ENCODE peak calls at places on chromosomes 3 and 15, in seven cellular contexts. D is nephron progenitor cell; P is EH; Y is tibial artery; E is GM13976; S is stimulated activated CD8-positive, alpha-beta memory T cell treated with anti-CD3 and anti-CD28 coated beads, Interleukin-4, amount 100 ng/mL, for 1 hour; F is T-helper 22 cell. K is an unnamed sample.

GRCh38 chr3:159751141-159751540 is 237.5 kb upstream of the IL12A start:
- DNase-seq in Y (no peak), S (no peak), E (no peak), P (peak; percentile 69), F (no peak), D (no peak), K (no peak)

GRCh38 chr3:147890114-147890513 is 480.9 kb downstream of the ZIC1 start:
- DNase-seq in Y (no peak), F (no peak), S (no peak), E (no peak), D (no peak), P (no peak), K (no peak)

GRCh38 chr15:49927462-49927861 is 191.6 kb downstream of the ATP8B4 start:
- DNase-seq in F (no peak), P (peak; percentile 60), D (no peak), Y (no peak), E (no peak), S (no peak), K (no peak)

GRCh38 chr3:58120075-58120812 is 90.5 kb downstream of the DNASE1L3 start:
- DNase-seq in S (no peak), F (no peak), P (no peak), Y (peak; percentile 57), D (no peak), E (no peak), K (no peak)

GRCh38 chr3:177491301-177492031 is 294.2 kb upstream of the TBL1XR1 start:
- DNase-seq in P (peak; percentile 77), D (no peak), F (no peak), S (no peak), Y (no peak), E (no peak), K (no peak)

GRCh38 chr3:151911462-151911861 is 38.0 kb downstream of the SUCNR1 start:
- DNase-seq in D (no peak), F (no peak), E (no peak), Y (no peak), S (no peak), P (no peak), K (no peak)

GRCh38 chr3:115834068-115834467 is 210.8 kb downstream of the GAP43 start:
- DNase-seq in P (peak; percentile 88), F (no peak), E (no peak), Y (no peak), D (no peak), S (no peak), K (no peak)

GRCh38 chr3:50806806-50807205 is 132.1 kb downstream of the DOCK3 start:
- DNase-seq in Y (no peak), S (no peak), F (no peak), P (no peak), E (no peak), D (no peak), K (no peak)

GRCh38 chr3:84165278-84165677 is 793.5 kb upstream of the CADM2 start:
- DNase-seq in P (no peak), Y (no peak), D (no peak), F (no peak), S (no peak), E (no peak), K (no peak)

GRCh38 chr3:12782172-12782815 is 14.2 kb upstream of the CAND2 start:
- DNase-seq in P (no peak), Y (no peak), F (no peak), S (no peak), E (no peak), D (no peak), K (no peak)

GRCh38 chr3:76054404-76054803 is 269.1 kb upstream of the ZNF717 start:
- DNase-seq in F (no peak), E (no peak), P (no peak), D (no peak), Y (no peak), S (no peak), K (no peak)

GRCh38 chr3:99012051-99012450 is 110.6 kb upstream of the DCBLD2 start:
- DNase-seq in S (no peak), D (peak; percentile 4), F (no peak), E (peak; percentile 56), Y (peak; percentile 40), P (peak; percentile 29), K (no peak)

GRCh38 chr3:189192725-189193124 is 21.0 kb downstream of the TPRG1 start:
- DNase-seq in F (no peak), S (no peak), E (no peak), D (no peak), P (no peak), Y (no peak), K (no peak)

GRCh38 chr3:195905970-195906864 is 2.1 kb downstream of the TNK2 start:
- DNase-seq in F (no peak), S (no peak), E (peak; percentile 23), Y (no peak), D (no peak), P (peak; percentile 86), K (no peak)

GRCh38 chr3:65558821-65559220 is 479.9 kb downstream of the MAGI1 start:
- DNase-seq in F (no peak), S (no peak), P (no peak), Y (no peak), E (no peak), D (no peak), K (no peak)

GRCh38 chr3:48013288-48013980 is 2.8 kb downstream of the MAP4 start:
- DNase-seq in Y (peak; percentile 31), S (no peak), P (peak; percentile 88), E (no peak), D (no peak), F (no peak), K (no peak)

GRCh38 chr3:127143172-127143571 is 49.8 kb upstream of the PRR23E start:
- DNase-seq in S (no peak), D (no peak), P (no peak), E (no peak), Y (no peak), F (no peak), K (no peak)

GRCh38 chr3:131142580-131142979 is 115.9 kb downstream of the NEK11 start:
- DNase-seq in D (no peak), Y (no peak), F (no peak), S (no peak), P (peak; percentile 17), E (no peak), K (no peak)

GRCh38 chr3:100682056-100682853 is 27.0 kb upstream of the TFG start:
- DNase-seq in D (no peak), P (peak; percentile 9), S (no peak), F (no peak), E (no peak), Y (no peak), K (no peak)

GRCh38 chr3:72441284-72441994 is 406.8 kb downstream of the SHQ1 start:
- DNase-seq in S (no peak), D (no peak), P (no peak), Y (no peak), F (no peak), E (no peak), K (no peak)

GRCh38 chr3:23865595-23866396 is 51.0 kb downstream of the NKIRAS1 start:
- DNase-seq in Y (no peak), E (peak; percentile 48), S (no peak), F (no peak), P (peak; percentile 77), D (peak; percentile 63), K (no peak)

GRCh38 chr3:173584834-173585831 is 187.6 kb downstream of the NLGN1 start:
- DNase-seq in P (peak; percentile 88), F (no peak), Y (peak; percentile 38), S (no peak), D (peak; percentile 59), E (no peak), K (no peak)

GRCh38 chr3:186882881-186883685 is 40.6 kb downstream of the ADIPOQ start:
- DNase-seq in Y (no peak), F (no peak), D (no peak), E (no peak), P (peak; percentile 93), S (no peak), K (no peak)

GRCh38 chr3:190728574-190729246 is 133.8 kb downstream of the GMNC start:
- DNase-seq in E (no peak), S (no peak), D (no peak), Y (no peak), F (no peak), P (no peak), K (no peak)

GRCh38 chr3:133895208-133896001 is at the start of gene RAB6B:
- DNase-seq in D (peak; percentile 78), E (peak; percentile 75), F (no peak), S (no peak), Y (no peak), P (peak; percentile 51), K (peak; percentile 56)

GRCh38 chr15:50068016-50068415 is 51.0 kb downstream of the ATP8B4 start:
- DNase-seq in S (no peak), F (no peak), D (no peak), E (no peak), Y (no peak), P (no peak), K (no peak)

GRCh38 chr15:98734472-98735284 is 86.3 kb downstream of the IGF1R start:
- DNase-seq in Y (no peak), E (no peak), S (no peak), D (peak; percentile 23), F (no peak), P (peak; percentile 59), K (no peak)

GRCh38 chr15:31303434-31304073 is 23.1 kb upstream of the KLF13 start:
- DNase-seq in F (no peak), E (no peak), P (no peak), S (no peak), Y (peak; percentile 65), D (no peak), K (no peak)

GRCh38 chr3:32146669-32147315 is 40.4 kb downstream of the GPD1L start:
- DNase-seq in F (no peak), E (no peak), D (no peak), S (no peak), Y (no peak), P (no peak), K (no peak)

GRCh38 chr3:33026267-33026666 is 70.7 kb downstream of the GLB1 start:
- DNase-seq in E (no peak), F (no peak), P (no peak), Y (no peak), S (no peak), D (no peak), K (no peak)

GRCh38 chr3:78994174-78995027 is 773.4 kb downstream of the ROBO1 start:
- DNase-seq in P (no peak), S (no peak), F (no peak), D (peak; percentile 49), E (no peak), Y (no peak), K (no peak)

GRCh38 chr3:64932666-64933342 is 245.0 kb upstream of the ADAMTS9 start:
- DNase-seq in D (no peak), E (no peak), S (no peak), F (no peak), Y (no peak), P (no peak), K (no peak)

GRCh38 chr3:44355634-44356033 is 17.1 kb downstream of the TCAIM start:
- DNase-seq in Y (peak; percentile 25), S (no peak), D (no peak), P (peak; percentile 87), F (no peak), E (no peak), K (no peak)